ENCODE peak calls at places on chromosomes 12 and 14, in five cellular contexts. One of them, this sample, is unnamed.

GRCh38 chr14:71324767-71325272 is 417.6 kb downstream of the PCNX1 start:
- DNase-seq in esophagus squamous epithelium: no peak
- DNase-seq in lung: no peak
- DNase-seq in GM23338: peak
- DNase-seq in body of pancreas: no peak
- DNase-seq in this sample: peak

GRCh38 chr12:27185234-27186045 is 58.6 kb upstream of the STK38L start:
- DNase-seq in esophagus squamous epithelium: no peak
- DNase-seq in lung: no peak
- DNase-seq in body of pancreas: no peak
- DNase-seq in GM23338: no peak
- DNase-seq in this sample: no peak

GRCh38 chr12:49089831-49090773 is 4.5 kb downstream of the DHH start:
- DNase-seq in esophagus squamous epithelium: no peak
- DNase-seq in lung: no peak
- DNase-seq in GM23338: peak
- DNase-seq in body of pancreas: peak
- DNase-seq in this sample: no peak

GRCh38 chr12:4865246-4865645 is 44.5 kb upstream of the KCNA1 start:
- DNase-seq in body of pancreas: no peak
- DNase-seq in lung: no peak
- DNase-seq in esophagus squamous epithelium: no peak
- DNase-seq in GM23338: no peak
- DNase-seq in this sample: no peak

GRCh38 chr12:131923260-131923659 is 5.8 kb upstream of the PUS1 start:
- DNase-seq in GM23338: no peak
- DNase-seq in esophagus squamous epithelium: no peak
- DNase-seq in lung: no peak
- DNase-seq in body of pancreas: no peak
- DNase-seq in this sample: no peak

GRCh38 chr14:63800651-63801385 is 52.0 kb upstream of the SYNE2 start:
- DNase-seq in esophagus squamous epithelium: no peak
- DNase-seq in GM23338: no peak
- DNase-seq in lung: no peak
- DNase-seq in body of pancreas: no peak
- DNase-seq in this sample: no peak

GRCh38 chr12:93784339-93785086 is 107.3 kb downstream of the CRADD start:
- DNase-seq in lung: no peak
- DNase-seq in body of pancreas: peak
- DNase-seq in GM23338: no peak
- DNase-seq in esophagus squamous epithelium: no peak
- DNase-seq in this sample: no peak

GRCh38 chr12:5433081-5433839 is 1.4 kb downstream of the NTF3 start:
- DNase-seq in GM23338: peak
- DNase-seq in body of pancreas: no peak
- DNase-seq in esophagus squamous epithelium: no peak
- DNase-seq in lung: no peak
- DNase-seq in this sample: no peak

GRCh38 chr12:57609781-57610552 is 1.3 kb upstream of the ARHGEF25 start:
- DNase-seq in esophagus squamous epithelium: no peak
- DNase-seq in GM23338: peak
- DNase-seq in body of pancreas: no peak
- DNase-seq in lung: no peak
- DNase-seq in this sample: no peak

GRCh38 chr14:106843951-106844483 is 1317.6 kb downstream of the TMEM121 start:
- DNase-seq in GM23338: no peak
- DNase-seq in esophagus squamous epithelium: no peak
- DNase-seq in body of pancreas: peak
- DNase-seq in lung: peak
- DNase-seq in this sample: peak

GRCh38 chr12:51678086-51678724 is 87.2 kb downstream of the SCN8A start:
- DNase-seq in GM23338: peak
- DNase-seq in esophagus squamous epithelium: no peak
- DNase-seq in body of pancreas: peak
- DNase-seq in lung: no peak
- DNase-seq in this sample: peak

GRCh38 chr12:132518354-132518992 is 28.5 kb downstream of the FBRSL1 start:
- DNase-seq in GM23338: no peak
- DNase-seq in body of pancreas: no peak
- DNase-seq in esophagus squamous epithelium: no peak
- DNase-seq in lung: no peak
- DNase-seq in this sample: no peak

GRCh38 chr14:61582815-61583214 is 112.5 kb upstream of the HIF1A start:
- DNase-seq in esophagus squamous epithelium: no peak
- DNase-seq in GM23338: no peak
- DNase-seq in lung: no peak
- DNase-seq in body of pancreas: no peak
- DNase-seq in this sample: peak

GRCh38 chr12:3809357-3810015 is 56.6 kb upstream of the CRACR2A start:
- DNase-seq in body of pancreas: no peak
- DNase-seq in GM23338: no peak
- DNase-seq in esophagus squamous epithelium: no peak
- DNase-seq in lung: no peak
- DNase-seq in this sample: no peak

GRCh38 chr12:57093412-57094193 is 4.7 kb downstream of the NAB2 start:
- DNase-seq in body of pancreas: peak
- DNase-seq in esophagus squamous epithelium: no peak
- DNase-seq in lung: peak
- DNase-seq in GM23338: peak
- DNase-seq in this sample: peak

GRCh38 chr12:121916719-121917118 is 1.7 kb upstream of the CFAP251 start:
- DNase-seq in GM23338: peak
- DNase-seq in esophagus squamous epithelium: no peak
- DNase-seq in lung: no peak
- DNase-seq in body of pancreas: no peak
- DNase-seq in this sample: no peak

GRCh38 chr12:91825999-91826398 is 319.6 kb downstream of the BTG1 start:
- DNase-seq in lung: no peak
- DNase-seq in esophagus squamous epithelium: no peak
- DNase-seq in body of pancreas: no peak
- DNase-seq in GM23338: no peak
- DNase-seq in this sample: no peak

GRCh38 chr12:107328442-107329133 is 235.2 kb upstream of the CRY1 start:
- DNase-seq in lung: no peak
- DNase-seq in esophagus squamous epithelium: no peak
- DNase-seq in body of pancreas: no peak
- DNase-seq in GM23338: no peak
- DNase-seq in this sample: peak

GRCh38 chr14:58637040-58637390 is 747 bp upstream of the DACT1 start:
- DNase-seq in lung: no peak
- DNase-seq in body of pancreas: peak
- DNase-seq in GM23338: no peak
- DNase-seq in esophagus squamous epithelium: no peak
- DNase-seq in this sample: peak

GRCh38 chr12:38149395-38150073 is 167.0 kb upstream of the ALG10B start:
- DNase-seq in GM23338: no peak
- DNase-seq in body of pancreas: no peak
- DNase-seq in lung: no peak
- DNase-seq in esophagus squamous epithelium: no peak
- DNase-seq in this sample: no peak

GRCh38 chr12:52423661-52424503 is 10.3 kb downstream of the KRT75 start:
- DNase-seq in esophagus squamous epithelium: no peak
- DNase-seq in GM23338: no peak
- DNase-seq in lung: no peak
- DNase-seq in body of pancreas: no peak
- DNase-seq in this sample: no peak

GRCh38 chr14:102537981-102538597 is 28.5 kb upstream of the ANKRD9 start:
- DNase-seq in lung: no peak
- DNase-seq in esophagus squamous epithelium: no peak
- DNase-seq in GM23338: no peak
- DNase-seq in body of pancreas: peak
- DNase-seq in this sample: no peak

GRCh38 chr12:41624571-41624970 is 436.5 kb downstream of the PDZRN4 start:
- DNase-seq in lung: no peak
- DNase-seq in GM23338: no peak
- DNase-seq in body of pancreas: no peak
- DNase-seq in esophagus squamous epithelium: no peak
- DNase-seq in this sample: no peak

GRCh38 chr12:131112690-131113290 is 159.1 kb downstream of the ADGRD1 start:
- DNase-seq in body of pancreas: no peak
- DNase-seq in lung: no peak
- DNase-seq in esophagus squamous epithelium: no peak
- DNase-seq in GM23338: no peak
- DNase-seq in this sample: no peak

GRCh38 chr12:90112668-90113067 is 404.0 kb upstream of the ATP2B1 start:
- DNase-seq in lung: no peak
- DNase-seq in body of pancreas: no peak
- DNase-seq in esophagus squamous epithelium: no peak
- DNase-seq in GM23338: no peak
- DNase-seq in this sample: no peak

GRCh38 chr14:23024612-23025075 is 10.1 kb downstream of the PSMB5 start:
- DNase-seq in lung: no peak
- DNase-seq in body of pancreas: no peak
- DNase-seq in GM23338: no peak
- DNase-seq in esophagus squamous epithelium: no peak
- DNase-seq in this sample: no peak

GRCh38 chr12:12717586-12718381 is 616 bp downstream of the CDKN1B start:
- DNase-seq in body of pancreas: no peak
- DNase-seq in esophagus squamous epithelium: no peak
- DNase-seq in lung: no peak
- DNase-seq in GM23338: peak
- DNase-seq in this sample: peak

GRCh38 chr12:47995976-47996375 is 8.3 kb downstream of the COL2A1 start:
- DNase-seq in body of pancreas: peak
- DNase-seq in GM23338: no peak
- DNase-seq in esophagus squamous epithelium: no peak
- DNase-seq in lung: no peak
- DNase-seq in this sample: no peak

GRCh38 chr14:94372021-94372605 is 16.3 kb downstream of the SERPINA1 start:
- DNase-seq in GM23338: peak
- DNase-seq in body of pancreas: no peak
- DNase-seq in lung: no peak
- DNase-seq in esophagus squamous epithelium: no peak
- DNase-seq in this sample: no peak

GRCh38 chr12:19759229-19759628 is 319.9 kb downstream of the AEBP2 start:
- DNase-seq in GM23338: no peak
- DNase-seq in body of pancreas: no peak
- DNase-seq in lung: no peak
- DNase-seq in esophagus squamous epithelium: no peak
- DNase-seq in this sample: no peak

GRCh38 chr12:124479680-124480468 is 87.5 kb downstream of the NCOR2 start:
- DNase-seq in lung: no peak
- DNase-seq in esophagus squamous epithelium: no peak
- DNase-seq in GM23338: no peak
- DNase-seq in body of pancreas: no peak
- DNase-seq in this sample: no peak

GRCh38 chr14:75548544-75548943 is 26.3 kb downstream of the BATF start:
- DNase-seq in esophagus squamous epithelium: no peak
- DNase-seq in lung: no peak
- DNase-seq in GM23338: no peak
- DNase-seq in body of pancreas: no peak
- DNase-seq in this sample: no peak

GRCh38 chr12:115922952-115923564 is 354.4 kb downstream of the MED13L start:
- DNase-seq in lung: no peak
- DNase-seq in esophagus squamous epithelium: no peak
- DNase-seq in GM23338: peak
- DNase-seq in body of pancreas: no peak
- DNase-seq in this sample: peak

GRCh38 chr14:67519406-67519805 is 13.7 kb upstream of the PLEKHH1 start:
- DNase-seq in GM23338: no peak
- DNase-seq in lung: no peak
- DNase-seq in body of pancreas: no peak
- DNase-seq in esophagus squamous epithelium: no peak
- DNase-seq in this sample: no peak

GRCh38 chr12:62466596-62467411 is at the start of gene MON2:
- DNase-seq in GM23338: peak
- DNase-seq in body of pancreas: peak
- DNase-seq in esophagus squamous epithelium: peak
- DNase-seq in lung: peak
- DNase-seq in this sample: peak
- TF ChIP-seq CTCF in GM23338: no peak
- TF ChIP-seq CTCF in body of pancreas: no peak
- TF ChIP-seq CTCF in esophagus squamous epithelium: no peak
- TF ChIP-seq CTCF in lung: no peak
- TF ChIP-seq CTCF in this sample: no peak

DNA sequence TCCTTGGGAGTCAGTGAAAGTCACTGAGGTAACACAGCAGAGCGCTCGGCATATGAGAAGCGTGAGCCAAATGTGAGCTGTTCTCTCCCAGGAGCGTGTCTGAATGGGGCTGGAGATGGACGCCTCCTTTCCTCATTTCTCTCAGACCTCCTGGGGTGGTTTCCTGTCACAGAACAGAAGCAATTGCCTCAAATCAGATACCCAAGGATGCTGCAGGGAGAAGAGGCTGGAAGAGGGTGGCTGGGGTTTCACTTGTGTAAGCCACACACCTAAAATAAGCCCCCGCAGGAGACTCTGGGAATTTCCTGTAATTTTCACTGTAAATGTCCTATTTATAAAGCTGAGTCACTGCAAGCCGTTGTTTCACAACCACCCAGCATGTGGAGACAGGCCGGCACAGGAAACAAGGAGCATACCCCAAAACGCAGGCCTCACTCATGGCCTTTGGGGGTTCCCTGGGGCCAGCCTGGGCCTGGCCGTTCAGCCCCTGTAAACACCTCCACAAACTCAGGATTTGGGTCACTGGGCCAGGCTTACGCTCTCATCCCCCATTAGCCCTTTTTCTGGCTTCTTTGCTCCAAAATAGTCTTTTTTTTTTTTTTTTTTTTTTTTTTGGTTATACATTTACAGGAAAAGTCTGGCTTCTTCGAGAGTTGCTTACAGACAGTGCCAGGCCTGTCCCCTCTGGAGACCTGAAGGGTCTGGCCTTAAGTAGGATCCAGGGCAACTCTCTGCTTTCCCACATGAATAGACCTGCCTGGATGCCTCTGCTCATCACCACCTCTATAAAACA is 55.3 kb downstream of the VCPKMT start:
- DNase-seq in body of pancreas: peak
- DNase-seq in lung: no peak
- DNase-seq in esophagus squamous epithelium: no peak
- DNase-seq in GM23338: peak
- DNase-seq in this sample: peak
- TF ChIP-seq CTCF in body of pancreas: no peak
- TF ChIP-seq CTCF in lung: no peak
- TF ChIP-seq CTCF in esophagus squamous epithelium: peak
- TF ChIP-seq CTCF in GM23338: peak
- TF ChIP-seq CTCF in this sample: no peak

GRCh38 chr12:79344855-79345840 is 345.6 kb downstream of the PAWR start:
- DNase-seq in esophagus squamous epithelium: no peak
- DNase-seq in lung: no peak
- DNase-seq in GM23338: peak
- DNase-seq in body of pancreas: no peak
- DNase-seq in this sample: peak
- TF ChIP-seq CTCF in esophagus squamous epithelium: peak
- TF ChIP-seq CTCF in lung: no peak
- TF ChIP-seq CTCF in GM23338: peak
- TF ChIP-seq CTCF in body of pancreas: peak
- TF ChIP-seq CTCF in this sample: peak

DNA sequence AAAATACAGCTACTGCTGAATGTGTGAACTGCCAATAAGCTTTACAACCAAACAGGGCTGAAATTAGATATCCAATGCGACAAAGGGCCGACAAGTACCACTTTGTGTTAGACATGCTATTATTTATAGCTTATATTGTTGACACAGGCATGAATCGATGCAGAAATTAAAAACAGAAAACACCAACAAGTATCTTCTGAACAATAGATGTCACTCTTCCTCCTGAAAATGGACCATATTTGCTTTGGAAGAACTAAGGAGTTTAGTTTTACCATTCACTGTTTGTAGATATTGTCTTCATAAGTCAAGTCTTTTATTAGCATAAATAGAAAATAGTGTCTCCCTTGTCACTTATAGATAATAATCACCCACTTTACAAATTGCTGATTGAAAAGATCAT is 86.5 kb downstream of the LRIG3 start:
- DNase-seq in body of pancreas: no peak
- DNase-seq in lung: no peak
- DNase-seq in GM23338: no peak
- DNase-seq in esophagus squamous epithelium: no peak
- DNase-seq in this sample: no peak
- TF ChIP-seq CTCF in body of pancreas: no peak
- TF ChIP-seq CTCF in lung: no peak
- TF ChIP-seq CTCF in GM23338: no peak
- TF ChIP-seq CTCF in esophagus squamous epithelium: no peak
- TF ChIP-seq CTCF in this sample: no peak